ENCODE peak calls at places on chromosomes 1 and 21, in six cellular contexts. One of them, this sample, is unnamed.

GRCh38 chr1:26411624-26412074 is 1.0 kb downstream of the LIN28A start:
- DNase-seq in germinal center: no peak
- DNase-seq in EH: no peak
- DNase-seq in activated CD4-positive, alpha-beta T cell treated with anti-CD3 and anti-CD28 coated beads, Interleukin-2, amount 50 U/mL, for 1 hour: no peak
- DNase-seq in kidney tubule cell: no peak
- DNase-seq in GM12865: no peak
- DNase-seq in this sample: no peak

GRCh38 chr1:150362721-150363425 is 1.1 kb upstream of the RPRD2 start:
- DNase-seq in germinal center: no peak
- DNase-seq in EH: peak; percentile 5
- DNase-seq in activated CD4-positive, alpha-beta T cell treated with anti-CD3 and anti-CD28 coated beads, Interleukin-2, amount 50 U/mL, for 1 hour: no peak
- DNase-seq in kidney tubule cell: no peak
- DNase-seq in GM12865: peak; percentile 78
- DNase-seq in this sample: no peak

GRCh38 chr1:236007781-236008180 is 57.1 kb downstream of the NID1 start:
- DNase-seq in germinal center: no peak
- DNase-seq in EH: no peak
- DNase-seq in activated CD4-positive, alpha-beta T cell treated with anti-CD3 and anti-CD28 coated beads, Interleukin-2, amount 50 U/mL, for 1 hour: no peak
- DNase-seq in kidney tubule cell: no peak
- DNase-seq in GM12865: peak; percentile 38
- DNase-seq in this sample: no peak

GRCh38 chr1:206924549-206925115 is 2.9 kb upstream of the FCMR start:
- DNase-seq in germinal center: peak; percentile 27
- DNase-seq in EH: no peak
- DNase-seq in activated CD4-positive, alpha-beta T cell treated with anti-CD3 and anti-CD28 coated beads, Interleukin-2, amount 50 U/mL, for 1 hour: no peak
- DNase-seq in kidney tubule cell: no peak
- DNase-seq in GM12865: peak; percentile 86
- DNase-seq in this sample: no peak

GRCh38 chr1:153842006-153842471 is 66.8 kb downstream of the SLC27A3 start:
- DNase-seq in germinal center: no peak
- DNase-seq in EH: peak; percentile 19
- DNase-seq in activated CD4-positive, alpha-beta T cell treated with anti-CD3 and anti-CD28 coated beads, Interleukin-2, amount 50 U/mL, for 1 hour: no peak
- DNase-seq in kidney tubule cell: no peak
- DNase-seq in GM12865: peak; percentile 85
- DNase-seq in this sample: peak; percentile 49

GRCh38 chr1:82932207-82932606 is 1066.7 kb downstream of the TTLL7 start:
- DNase-seq in germinal center: no peak
- DNase-seq in EH: no peak
- DNase-seq in activated CD4-positive, alpha-beta T cell treated with anti-CD3 and anti-CD28 coated beads, Interleukin-2, amount 50 U/mL, for 1 hour: no peak
- DNase-seq in kidney tubule cell: no peak
- DNase-seq in GM12865: no peak
- DNase-seq in this sample: no peak

GRCh38 chr1:7727816-7728477 is 43.1 kb upstream of the VAMP3 start:
- DNase-seq in germinal center: no peak
- DNase-seq in EH: no peak
- DNase-seq in activated CD4-positive, alpha-beta T cell treated with anti-CD3 and anti-CD28 coated beads, Interleukin-2, amount 50 U/mL, for 1 hour: no peak
- DNase-seq in kidney tubule cell: no peak
- DNase-seq in GM12865: no peak
- DNase-seq in this sample: no peak

GRCh38 chr1:204846546-204846945 is 24.1 kb upstream of the NFASC start:
- DNase-seq in germinal center: no peak
- DNase-seq in EH: no peak
- DNase-seq in activated CD4-positive, alpha-beta T cell treated with anti-CD3 and anti-CD28 coated beads, Interleukin-2, amount 50 U/mL, for 1 hour: no peak
- DNase-seq in kidney tubule cell: no peak
- DNase-seq in GM12865: no peak
- DNase-seq in this sample: no peak

GRCh38 chr1:55490556-55490955 is 275.4 kb upstream of the USP24 start:
- DNase-seq in germinal center: no peak
- DNase-seq in EH: peak; percentile 89
- DNase-seq in activated CD4-positive, alpha-beta T cell treated with anti-CD3 and anti-CD28 coated beads, Interleukin-2, amount 50 U/mL, for 1 hour: no peak
- DNase-seq in kidney tubule cell: peak; percentile 69
- DNase-seq in GM12865: no peak
- DNase-seq in this sample: no peak

GRCh38 chr1:162471290-162471853 is 26.2 kb upstream of the UHMK1 start:
- DNase-seq in germinal center: no peak
- DNase-seq in EH: no peak
- DNase-seq in activated CD4-positive, alpha-beta T cell treated with anti-CD3 and anti-CD28 coated beads, Interleukin-2, amount 50 U/mL, for 1 hour: no peak
- DNase-seq in kidney tubule cell: no peak
- DNase-seq in GM12865: no peak
- DNase-seq in this sample: no peak

GRCh38 chr21:45432575-45433255 is 27.8 kb downstream of the COL18A1 start:
- DNase-seq in germinal center: no peak
- DNase-seq in EH: peak; percentile 55
- DNase-seq in activated CD4-positive, alpha-beta T cell treated with anti-CD3 and anti-CD28 coated beads, Interleukin-2, amount 50 U/mL, for 1 hour: no peak
- DNase-seq in kidney tubule cell: no peak
- DNase-seq in GM12865: no peak
- DNase-seq in this sample: no peak

GRCh38 chr1:232209357-232209756 is 420.6 kb downstream of the SIPA1L2 start:
- DNase-seq in germinal center: no peak
- DNase-seq in EH: no peak
- DNase-seq in activated CD4-positive, alpha-beta T cell treated with anti-CD3 and anti-CD28 coated beads, Interleukin-2, amount 50 U/mL, for 1 hour: no peak
- DNase-seq in kidney tubule cell: peak; percentile 66
- DNase-seq in GM12865: no peak
- DNase-seq in this sample: no peak

GRCh38 chr1:205481279-205481617 is 23.2 kb upstream of the CDK18 start:
- DNase-seq in germinal center: no peak
- DNase-seq in EH: no peak
- DNase-seq in activated CD4-positive, alpha-beta T cell treated with anti-CD3 and anti-CD28 coated beads, Interleukin-2, amount 50 U/mL, for 1 hour: no peak
- DNase-seq in kidney tubule cell: no peak
- DNase-seq in GM12865: peak; percentile 42
- DNase-seq in this sample: no peak

GRCh38 chr1:205565799-205566198 is 61.3 kb downstream of the CDK18 start:
- DNase-seq in germinal center: no peak
- DNase-seq in EH: no peak
- DNase-seq in activated CD4-positive, alpha-beta T cell treated with anti-CD3 and anti-CD28 coated beads, Interleukin-2, amount 50 U/mL, for 1 hour: no peak
- DNase-seq in kidney tubule cell: no peak
- DNase-seq in GM12865: no peak
- DNase-seq in this sample: no peak

GRCh38 chr1:32114420-32114819 is 6.6 kb downstream of the KPNA6 start:
- DNase-seq in germinal center: no peak
- DNase-seq in EH: no peak
- DNase-seq in activated CD4-positive, alpha-beta T cell treated with anti-CD3 and anti-CD28 coated beads, Interleukin-2, amount 50 U/mL, for 1 hour: no peak
- DNase-seq in kidney tubule cell: no peak
- DNase-seq in GM12865: no peak
- DNase-seq in this sample: no peak

GRCh38 chr1:81304187-81304586 is 496.5 kb upstream of the ADGRL2 start:
- DNase-seq in germinal center: no peak
- DNase-seq in EH: peak; percentile 37
- DNase-seq in activated CD4-positive, alpha-beta T cell treated with anti-CD3 and anti-CD28 coated beads, Interleukin-2, amount 50 U/mL, for 1 hour: no peak
- DNase-seq in kidney tubule cell: peak; percentile 78
- DNase-seq in GM12865: no peak
- DNase-seq in this sample: no peak

GRCh38 chr1:67627336-67627735 is 57.7 kb upstream of the GADD45A start:
- DNase-seq in germinal center: no peak
- DNase-seq in EH: no peak
- DNase-seq in activated CD4-positive, alpha-beta T cell treated with anti-CD3 and anti-CD28 coated beads, Interleukin-2, amount 50 U/mL, for 1 hour: no peak
- DNase-seq in kidney tubule cell: no peak
- DNase-seq in GM12865: no peak
- DNase-seq in this sample: no peak